ENCODE peak calls at places on chromosomes 1 and 21, in five cellular contexts. F is stomach, R is HT-29, O is amniotic epithelial cell, L is NCI-H69. W is an unnamed sample.

GRCh38 chr1:197967066-197967465 is 49.9 kb downstream of the LHX9 start:
- DNase-seq in F (no peak), R (peak; percentile 5), O (no peak), L (no peak), W (peak; percentile 20)

GRCh38 chr1:109438798-109439297 is 12.6 kb upstream of the PSMA5 start:
- DNase-seq in F (no peak), R (no peak), O (peak; percentile 80), L (no peak), W (peak; percentile 10)

GRCh38 chr1:101257500-101258325 is 20.9 kb downstream of the S1PR1 start:
- DNase-seq in F (peak; percentile 61), R (no peak), O (no peak), L (peak; percentile 77), W (peak; percentile 39)

GRCh38 chr1:89454845-89455521 is 69.6 kb upstream of the LRRC8B start:
- DNase-seq in F (peak; percentile 52), R (peak; percentile 73), O (peak; percentile 57), L (peak; percentile 76), W (peak; percentile 31)

GRCh38 chr1:47449702-47450552 is 12.1 kb downstream of the FOXD2 start:
- DNase-seq in F (peak; percentile 61), R (peak; percentile 36), O (no peak), L (peak; percentile 9), W (no peak)

GRCh38 chr1:27508139-27508665 is 18.2 kb upstream of the WASF2 start:
- DNase-seq in F (no peak), R (peak; percentile 34), O (no peak), L (peak; percentile 12), W (no peak)

GRCh38 chr21:38637161-38637560 is 138.9 kb upstream of the ERG start:
- DNase-seq in F (no peak), R (no peak), O (no peak), L (no peak), W (no peak)

GRCh38 chr21:34858559-34858958 is 189.8 kb downstream of the CLIC6 start:
- DNase-seq in F (no peak), R (no peak), O (no peak), L (peak; percentile 53), W (no peak)

GRCh38 chr1:208557695-208558094 is 313.5 kb upstream of the PLXNA2 start:
- DNase-seq in F (no peak), R (no peak), O (no peak), L (no peak), W (no peak)

W was measured in NCI-H226.